ENCODE peak calls at places on chromosomes 3 and 15, in seven cellular contexts. D, W, L, E, P, X and Q are unnamed samples.

GRCh38 chr15:72685925-72686794 is at the start of the genes BBS4 and HIGD2B:
- DNase-seq in D (peak), W (peak), L (peak), E (peak), P (no peak), X (peak), Q (peak)

GRCh38 chr3:152359385-152360248 is 90.9 kb downstream of the MBNL1 start:
- DNase-seq in D (no peak), W (no peak), L (peak), E (no peak), P (no peak), X (no peak), Q (no peak)

GRCh38 chr3:175274056-175274455 is 414.9 kb downstream of the NAALADL2 start:
- DNase-seq in D (no peak), W (no peak), L (no peak), E (no peak), P (peak), X (no peak), Q (no peak)

GRCh38 chr15:57635300-57635944 is 43.7 kb downstream of the MYZAP start:
- DNase-seq in D (no peak), W (no peak), L (no peak), E (no peak), P (no peak), X (no peak), Q (no peak)

GRCh38 chr15:26635105-26635504 is 137.8 kb downstream of the GABRB3 start:
- DNase-seq in D (no peak), W (no peak), L (no peak), E (no peak), P (no peak), X (no peak), Q (no peak)

GRCh38 chr3:111717601-111718000 is 122.5 kb upstream of the ZBED2 start:
- DNase-seq in D (peak), W (peak), L (peak), E (peak), P (peak), X (peak), Q (no peak)

GRCh38 chr3:26118165-26118564 is 328.3 kb downstream of the OXSM start:
- DNase-seq in D (peak), W (no peak), L (peak), E (no peak), P (no peak), X (no peak), Q (no peak)

GRCh38 chr3:52429031-52429430 is 15.9 kb downstream of the SEMA3G start:
- DNase-seq in D (no peak), W (no peak), L (no peak), E (no peak), P (no peak), X (no peak), Q (no peak)

GRCh38 chr3:172153335-172153861 is 114.0 kb downstream of the FNDC3B start:
- DNase-seq in D (no peak), W (peak), L (peak), E (peak), P (no peak), X (peak), Q (no peak)

GRCh38 chr3:57030711-57031110 is 29.8 kb upstream of the SPATA12 start:
- DNase-seq in D (no peak), W (no peak), L (no peak), E (no peak), P (no peak), X (no peak), Q (no peak)

GRCh38 chr3:184039414-184039813 is 7.9 kb downstream of the HTR3D start:
- DNase-seq in D (no peak), W (no peak), L (no peak), E (no peak), P (peak), X (no peak), Q (no peak)

GRCh38 chr15:75639191-75639708 is 774 bp downstream of the IMP3 start:
- DNase-seq in D (no peak), W (no peak), L (no peak), E (no peak), P (no peak), X (no peak), Q (no peak)

GRCh38 chr15:90103669-90104329 is 1.5 kb upstream of the IDH2 start:
- DNase-seq in D (no peak), W (no peak), L (no peak), E (no peak), P (no peak), X (no peak), Q (no peak)

GRCh38 chr3:128458746-128459450 is 7.8 kb downstream of the DNAJB8 start:
- DNase-seq in D (no peak), W (no peak), L (no peak), E (no peak), P (no peak), X (no peak), Q (no peak)

GRCh38 chr15:81303241-81304225 is 20.4 kb downstream of the STARD5 start:
- DNase-seq in D (peak), W (no peak), L (no peak), E (no peak), P (no peak), X (no peak), Q (no peak)

GRCh38 chr15:62280625-62281024 is 115.5 kb upstream of the C2CD4B start:
- DNase-seq in D (no peak), W (no peak), L (no peak), E (no peak), P (no peak), X (no peak), Q (no peak)

GRCh38 chr3:117666827-117667226 is 957.2 kb downstream of the TUSC7 start:
- DNase-seq in D (no peak), W (no peak), L (no peak), E (no peak), P (no peak), X (no peak), Q (no peak)

GRCh38 chr3:96466441-96466840 is 348.0 kb upstream of the EPHA6 start:
- DNase-seq in D (no peak), W (no peak), L (no peak), E (no peak), P (no peak), X (no peak), Q (no peak)

GRCh38 chr3:14179114-14179465 is 473 bp downstream of the LSM3 start:
- DNase-seq in D (no peak), W (no peak), L (no peak), E (no peak), P (no peak), X (no peak), Q (no peak)

GRCh38 chr15:62390793-62391543 is 225.9 kb upstream of the C2CD4B start:
- DNase-seq in D (peak), W (no peak), L (peak), E (peak), P (no peak), X (peak), Q (no peak)

GRCh38 chr3:57048728-57049127 is 11.7 kb upstream of the SPATA12 start:
- DNase-seq in D (no peak), W (no peak), L (no peak), E (no peak), P (no peak), X (no peak), Q (no peak)

GRCh38 chr3:57655727-57656126 is 37.1 kb downstream of the DENND6A start:
- DNase-seq in D (no peak), W (no peak), L (no peak), E (no peak), P (no peak), X (no peak), Q (no peak)

GRCh38 chr3:114739627-114740026 is 407.5 kb downstream of the ZBTB20 start:
- DNase-seq in D (no peak), W (no peak), L (no peak), E (no peak), P (no peak), X (no peak), Q (no peak)

GRCh38 chr3:171971919-171972526 is 67.4 kb upstream of the FNDC3B start:
- DNase-seq in D (no peak), W (no peak), L (no peak), E (no peak), P (no peak), X (no peak), Q (no peak)

GRCh38 chr3:18411541-18411940 is 13.6 kb downstream of the SATB1 start:
- DNase-seq in D (no peak), W (no peak), L (no peak), E (no peak), P (no peak), X (no peak), Q (no peak)

GRCh38 chr3:4562595-4562994 is 69.4 kb downstream of the ITPR1 start:
- DNase-seq in D (no peak), W (no peak), L (no peak), E (no peak), P (no peak), X (no peak), Q (no peak)

GRCh38 chr3:183904833-183905780 is 20.4 kb upstream of the PARL start:
- DNase-seq in D (no peak), W (no peak), L (no peak), E (no peak), P (no peak), X (no peak), Q (no peak)

GRCh38 chr3:126613481-126614187 is 41.3 kb downstream of the TXNRD3 start:
- DNase-seq in D (no peak), W (no peak), L (no peak), E (no peak), P (no peak), X (no peak), Q (no peak)

GRCh38 chr3:115623414-115623868 is at the start of gene GAP43:
- DNase-seq in D (peak), W (no peak), L (peak), E (no peak), P (peak), X (peak), Q (no peak)

GRCh38 chr3:67647390-67647878 is 7.0 kb downstream of the SUCLG2 start:
- DNase-seq in D (no peak), W (peak), L (peak), E (peak), P (no peak), X (peak), Q (no peak)

GRCh38 chr15:28881600-28881999 is 4.2 kb upstream of the APBA2 start:
- DNase-seq in D (no peak), W (no peak), L (no peak), E (no peak), P (no peak), X (no peak), Q (no peak)

GRCh38 chr15:71476823-71477222 is 333.5 kb upstream of the NR2E3 start:
- DNase-seq in D (no peak), W (no peak), L (no peak), E (no peak), P (no peak), X (no peak), Q (no peak)

GRCh38 chr3:111989061-111989678 is 9.6 kb upstream of the TAGLN3 start:
- DNase-seq in D (no peak), W (peak), L (peak), E (peak), P (peak), X (peak), Q (no peak)

GRCh38 chr3:154334973-154335420 is 10.7 kb upstream of the DHX36 start:
- DNase-seq in D (no peak), W (no peak), L (peak), E (peak), P (no peak), X (peak), Q (no peak)

GRCh38 chr3:139074565-139075115 is 29.9 kb upstream of the PRR23C start:
- DNase-seq in D (no peak), W (no peak), L (no peak), E (no peak), P (no peak), X (no peak), Q (no peak)